ENCODE peak calls at places on chromosome 17, in five cellular contexts. E is H7; M is ELR; L is Caki2; S is stimulated activated CD8-positive, alpha-beta memory T cell treated with anti-CD3 and anti-CD28 coated beads, Interleukin-4, amount 100 ng/mL, for 1 hour. V is an unnamed sample.

GRCh38 chr17:77596491-77597420 is 361.7 kb upstream of the TNRC6C start:
- DNase-seq in E (no peak), M (no peak), L (no peak), S (no peak), V (peak)

GRCh38 chr17:9842057-9842758 is 16.5 kb downstream of the GLP2R start:
- DNase-seq in E (no peak), M (no peak), L (peak), S (no peak), V (no peak)

GRCh38 chr17:72995008-72995656 is 97.4 kb downstream of the SLC39A11 start:
- DNase-seq in E (no peak), M (no peak), L (no peak), S (no peak), V (no peak)

GRCh38 chr17:78544876-78545755 is 32.1 kb downstream of the DNAH17 start:
- DNase-seq in E (no peak), M (no peak), L (no peak), S (no peak), V (no peak)

GRCh38 chr17:83133302-83134121 is 54.1 kb downstream of the METRNL start:
- DNase-seq in E (peak), M (peak), L (no peak), S (no peak), V (peak)

GRCh38 chr17:57493625-57494024 is 237.3 kb downstream of the MSI2 start:
- DNase-seq in E (no peak), M (no peak), L (no peak), S (no peak), V (no peak)

GRCh38 chr17:59804910-59805381 is 87.8 kb downstream of the TUBD1 start:
- DNase-seq in E (no peak), M (no peak), L (no peak), S (no peak), V (no peak)

GRCh38 chr17:73357318-73357717 is 45.5 kb upstream of the CDC42EP4 start:
- DNase-seq in E (no peak), M (no peak), L (no peak), S (no peak), V (no peak)

GRCh38 chr17:57669671-57670529 is 75.2 kb downstream of the CCDC182 start:
- DNase-seq in E (peak), M (no peak), L (no peak), S (no peak), V (no peak)

GRCh38 chr17:7846063-7846735 is 8.7 kb upstream of the TMEM88 start:
- DNase-seq in E (no peak), M (no peak), L (no peak), S (no peak), V (peak)

V was measured in activated effector memory CD4-positive, alpha-beta T cell treated with anti-CD3 and anti-CD28 coated beads, Interleukin-2, amount 50 U/mL, for 16 hours.